ENCODE peak calls at places on chromosomes 12 and 14, in seven cellular contexts. Y is psoas muscle, B is H1, F is tibial artery, E is PC-3, W is choroid plexus epithelial cell, X is sigmoid colon. K is an unnamed sample.

GRCh38 chr12:49342914-49343731 is 3.6 kb upstream of the DNAJC22 start:
- DNase-seq in F (peak; percentile 64), X (peak; percentile 65), W (no peak), E (no peak), B (no peak), Y (no peak), K (no peak)

GRCh38 chr12:75260316-75260715 is 50.7 kb upstream of the KCNC2 start:
- DNase-seq in F (no peak), W (peak; percentile 24), X (no peak), Y (no peak), E (peak; percentile 55), B (no peak), K (no peak)

GRCh38 chr14:50082784-50083466 is 33.4 kb downstream of the VCPKMT start:
- DNase-seq in X (no peak), B (no peak), W (peak; percentile 70), F (no peak), Y (no peak), E (no peak), K (peak; percentile 50)

GRCh38 chr12:85627584-85627983 is 208.6 kb downstream of the RASSF9 start:
- DNase-seq in W (peak; percentile 86), F (no peak), B (no peak), E (peak; percentile 71), Y (no peak), X (no peak), K (peak; percentile 33)

GRCh38 chr12:55823419-55823818 is 5.6 kb downstream of the ORMDL2 start:
- DNase-seq in F (no peak), Y (no peak), X (no peak), E (no peak), B (no peak), W (no peak), K (no peak)

GRCh38 chr14:71363961-71364360 is 456.7 kb downstream of the PCNX1 start:
- DNase-seq in B (no peak), F (no peak), W (peak; percentile 89), Y (no peak), X (no peak), E (no peak), K (no peak)

GRCh38 chr14:33068626-33069025 is 129.9 kb downstream of the NPAS3 start:
- DNase-seq in W (no peak), F (no peak), X (no peak), B (no peak), E (peak; percentile 71), Y (no peak), K (no peak)

GRCh38 chr14:50778757-50779483 is 52.0 kb downstream of the NIN start:
- DNase-seq in X (no peak), B (no peak), Y (no peak), E (no peak), W (no peak), F (no peak), K (no peak)

GRCh38 chr12:53751336-53752191 is at the start of gene CISTR:
- DNase-seq in W (no peak), F (peak; percentile 63), X (no peak), B (peak; percentile 73), Y (peak; percentile 58), E (no peak), K (no peak)

GRCh38 chr12:64731683-64732082 is 27.5 kb downstream of the GNS start:
- DNase-seq in F (no peak), B (no peak), Y (no peak), E (no peak), X (no peak), W (no peak), K (no peak)

GRCh38 chr14:94041551-94042346 is 15.6 kb downstream of the OTUB2 start:
- DNase-seq in X (no peak), W (peak; percentile 73), B (no peak), E (no peak), F (no peak), Y (no peak), K (peak; percentile 46)

GRCh38 chr14:87998414-87998813 is 5.4 kb upstream of the GALC start:
- DNase-seq in W (no peak), E (no peak), X (no peak), Y (no peak), B (no peak), F (no peak), K (no peak)

GRCh38 chr12:62250671-62251608 is 9.3 kb upstream of the USP15 start:
- DNase-seq in W (peak; percentile 59), B (no peak), E (no peak), F (no peak), Y (no peak), X (no peak), K (no peak)

GRCh38 chr12:132986885-132987225 is 688 bp downstream of the ZNF26 start:
- DNase-seq in W (peak; percentile 42), X (no peak), B (no peak), F (no peak), E (peak; percentile 21), Y (no peak), K (no peak)

GRCh38 chr14:50319293-50319692 is 7.2 kb downstream of the DMAC2L start:
- DNase-seq in W (peak; percentile 42), F (no peak), Y (no peak), X (no peak), B (no peak), E (peak; percentile 18), K (no peak)

GRCh38 chr14:39034481-39035296 is 68.3 kb downstream of the SEC23A start:
- DNase-seq in E (peak; percentile 10), X (no peak), Y (no peak), F (no peak), B (no peak), W (peak; percentile 60), K (no peak)

GRCh38 chr12:45357547-45358417 is 141.9 kb downstream of the ANO6 start:
- DNase-seq in E (no peak), X (no peak), B (no peak), W (peak; percentile 59), F (no peak), Y (no peak), K (no peak)

GRCh38 chr14:58637040-58637390 is 747 bp upstream of the DACT1 start:
- DNase-seq in B (no peak), W (peak; percentile 90), E (peak; percentile 82), F (peak; percentile 76), X (peak; percentile 80), Y (no peak), K (peak; percentile 81)

GRCh38 chr14:105601360-105602242 is 75.2 kb downstream of the TMEM121 start:
- DNase-seq in Y (no peak), E (no peak), B (no peak), F (no peak), X (peak; percentile 56), W (no peak), K (no peak)

GRCh38 chr14:85214471-85214870 is 315.5 kb upstream of the FLRT2 start:
- DNase-seq in B (no peak), F (no peak), Y (no peak), X (no peak), E (peak; percentile 48), W (peak; percentile 79), K (no peak)

GRCh38 chr12:68832504-68832867 is 24.5 kb downstream of the MDM2 start:
- DNase-seq in W (no peak), X (no peak), E (no peak), Y (no peak), F (no peak), B (no peak), K (no peak)

GRCh38 chr12:68831751-68832503 is 23.9 kb downstream of the MDM2 start:
- DNase-seq in F (no peak), B (no peak), W (no peak), E (no peak), Y (no peak), X (no peak), K (no peak)

GRCh38 chr12:68835333-68835908 is 27.4 kb downstream of the MDM2 start:
- DNase-seq in Y (no peak), X (no peak), B (no peak), E (no peak), F (no peak), W (no peak), K (no peak)

GRCh38 chr12:68831272-68831671 is 23.3 kb downstream of the MDM2 start:
- DNase-seq in X (no peak), F (no peak), B (no peak), E (no peak), Y (no peak), W (no peak), K (no peak)

GRCh38 chr12:68833508-68833907 is 25.5 kb downstream of the MDM2 start:
- DNase-seq in Y (no peak), B (no peak), X (no peak), W (no peak), F (no peak), E (no peak), K (no peak)
- H3K4me3 ChIP-seq in Y (no peak overlapping the region), B (no peak overlapping the region), X (no peak overlapping the region), W (no peak overlapping the region), F (no peak overlapping the region), E (no peak overlapping the region), K (no peak overlapping the region)

GRCh38 chr12:63325757-63326156 is 174.8 kb upstream of the AVPR1A start:
- DNase-seq in Y (no peak), X (no peak), E (no peak), W (no peak), F (no peak), B (no peak), K (no peak)
- TF ChIP-seq CTCF in Y (no peak), X (no peak), E (no peak), W (no peak), F (no peak), B (no peak), K (no peak)

GRCh38 chr14:60332046-60332399 is 83.0 kb downstream of the PPM1A start:
- DNase-seq in X (no peak), W (no peak), E (no peak), F (no peak), Y (no peak), B (no peak), K (no peak)

GRCh38 chr14:60328588-60328987 is 79.6 kb downstream of the PPM1A start:
- DNase-seq in B (no peak), E (no peak), Y (no peak), W (no peak), X (no peak), F (no peak), K (no peak)

GRCh38 chr14:60332869-60333268 is 83.8 kb downstream of the PPM1A start:
- DNase-seq in B (no peak), E (no peak), W (no peak), X (no peak), F (no peak), Y (no peak), K (no peak)

GRCh38 chr14:60327447-60328331 is 78.7 kb downstream of the PPM1A start:
- DNase-seq in F (no peak), Y (peak; percentile 85), X (no peak), B (peak; percentile 72), W (peak; percentile 26), E (peak; percentile 47), K (no peak)

GRCh38 chr14:60331201-60332045 is 82.4 kb downstream of the PPM1A start:
- DNase-seq in X (no peak), W (peak; percentile 68), Y (peak; percentile 74), F (no peak), B (peak; percentile 92), E (peak; percentile 96), K (no peak)
- H3K4me3 ChIP-seq in X (peak overlapping the region; percentile 41), W (peak overlapping the region; percentile 57), Y (peak overlapping the region; percentile 56), F (peak overlapping the region; percentile 26), B (peak overlapping the region; percentile 32), E (peak overlapping the region; percentile 48), K (peak overlapping the region; percentile 46)

GRCh38 chr12:106205208-106206069 is 42.4 kb downstream of the CKAP4 start:
- DNase-seq in F (no peak), W (no peak), X (no peak), E (peak; percentile 75), Y (peak; percentile 88), B (no peak), K (no peak)
- TF ChIP-seq CTCF in F (no peak), W (no peak), X (no peak), E (peak; percentile 72), Y (peak; percentile 60), B (peak; percentile 49), K (no peak)